ENCODE peak calls at places on chromosomes 7 and 10, in four cellular contexts. I is NCI-H1436, J is WERI-Rb-1, H is ovary. C is an unnamed sample.

GRCh38 chr10:35433851-35434426 is 97.6 kb downstream of the CCNY start:
- DNase-seq in I (no peak), J (no peak), H (no peak), C (peak)

GRCh38 chr7:4667776-4668509 is 14.2 kb upstream of the FOXK1 start:
- DNase-seq in I (no peak), J (no peak), H (peak), C (no peak)

GRCh38 chr7:21256310-21256877 is 171.5 kb upstream of the SP4 start:
- DNase-seq in I (peak), J (no peak), H (no peak), C (peak)

GRCh38 chr10:31186225-31187010 is 132.6 kb upstream of the ZEB1 start:
- DNase-seq in I (no peak), J (no peak), H (no peak), C (no peak)

GRCh38 chr7:81430150-81430549 is 339.7 kb downstream of the HGF start:
- DNase-seq in I (no peak), J (no peak), H (no peak), C (no peak)

GRCh38 chr10:86355571-86356038 is 11.0 kb downstream of the GRID1 start:
- DNase-seq in I (no peak), J (no peak), H (no peak), C (no peak)

GRCh38 chr7:144439717-144440116 is 36.2 kb upstream of the NOBOX start:
- DNase-seq in I (no peak), J (no peak), H (no peak), C (peak)

GRCh38 chr7:17233643-17234397 is 64.6 kb upstream of the AHR start:
- DNase-seq in I (no peak), J (no peak), H (no peak), C (no peak)

GRCh38 chr10:101214446-101215396 is 14.5 kb downstream of the LBX1 start:
- DNase-seq in I (peak), J (peak), H (peak), C (peak)

GRCh38 chr7:6273380-6273837 is 985 bp upstream of the CYTH3 start:
- DNase-seq in I (peak), J (no peak), H (peak), C (no peak)

C was measured in hepatocyte.